ENCODE peak calls at places on chromosomes 13 and 19, in six cellular contexts. One of them, this sample, is unnamed.

GRCh38 chr13:76853481-76853880 is 32.7 kb downstream of the KCTD12 start:
- DNase-seq in foreskin keratinocyte: peak; percentile 37
- DNase-seq in foreskin fibroblast: no peak
- DNase-seq in upper lobe of left lung: no peak
- DNase-seq in neural crest cell: no peak
- DNase-seq in cardiac muscle cell: no peak
- DNase-seq in this sample: peak; percentile 27

GRCh38 chr19:588758-589692 is 656 bp upstream of the HCN2 start:
- DNase-seq in foreskin keratinocyte: no peak
- DNase-seq in foreskin fibroblast: no peak
- DNase-seq in upper lobe of left lung: no peak
- DNase-seq in neural crest cell: no peak
- DNase-seq in cardiac muscle cell: peak; percentile 54
- DNase-seq in this sample: no peak

GRCh38 chr13:21613791-21614190 is 9.8 kb upstream of the MICU2 start:
- DNase-seq in foreskin keratinocyte: no peak
- DNase-seq in foreskin fibroblast: no peak
- DNase-seq in upper lobe of left lung: no peak
- DNase-seq in neural crest cell: no peak
- DNase-seq in cardiac muscle cell: no peak
- DNase-seq in this sample: no peak

GRCh38 chr13:24625870-24626419 is 54.3 kb upstream of the ATP12A start:
- DNase-seq in foreskin keratinocyte: no peak
- DNase-seq in foreskin fibroblast: no peak
- DNase-seq in upper lobe of left lung: no peak
- DNase-seq in neural crest cell: no peak
- DNase-seq in cardiac muscle cell: no peak
- DNase-seq in this sample: no peak

GRCh38 chr13:99854376-99854775 is 117.2 kb downstream of the ZIC5 start:
- DNase-seq in foreskin keratinocyte: no peak
- DNase-seq in foreskin fibroblast: no peak
- DNase-seq in upper lobe of left lung: no peak
- DNase-seq in neural crest cell: no peak
- DNase-seq in cardiac muscle cell: no peak
- DNase-seq in this sample: no peak

GRCh38 chr13:47794963-47795362 is 206.1 kb downstream of the SUCLA2 start:
- DNase-seq in foreskin keratinocyte: no peak
- DNase-seq in foreskin fibroblast: no peak
- DNase-seq in upper lobe of left lung: no peak
- DNase-seq in neural crest cell: no peak
- DNase-seq in cardiac muscle cell: no peak
- DNase-seq in this sample: no peak

GRCh38 chr19:307111-307531 is 15.9 kb upstream of the PLPP2 start:
- DNase-seq in foreskin keratinocyte: no peak
- DNase-seq in foreskin fibroblast: no peak
- DNase-seq in upper lobe of left lung: no peak
- DNase-seq in neural crest cell: no peak
- DNase-seq in cardiac muscle cell: no peak
- DNase-seq in this sample: no peak

GRCh38 chr13:48156466-48156865 is 61.6 kb upstream of the MED4 start:
- DNase-seq in foreskin keratinocyte: no peak
- DNase-seq in foreskin fibroblast: no peak
- DNase-seq in upper lobe of left lung: peak; percentile 45
- DNase-seq in neural crest cell: peak; percentile 1
- DNase-seq in cardiac muscle cell: no peak
- DNase-seq in this sample: peak; percentile 79

GRCh38 chr13:106567421-106568224 is at the start of gene ARGLU1:
- DNase-seq in foreskin keratinocyte: peak; percentile 54
- DNase-seq in foreskin fibroblast: peak; percentile 90
- DNase-seq in upper lobe of left lung: peak; percentile 92
- DNase-seq in neural crest cell: peak; percentile 97
- DNase-seq in cardiac muscle cell: peak; percentile 95
- DNase-seq in this sample: peak; percentile 93

GRCh38 chr13:108915634-108916497 is 286.5 kb downstream of the MYO16 start:
- DNase-seq in foreskin keratinocyte: peak; percentile 63
- DNase-seq in foreskin fibroblast: peak; percentile 74
- DNase-seq in upper lobe of left lung: peak; percentile 94
- DNase-seq in neural crest cell: peak; percentile 12
- DNase-seq in cardiac muscle cell: peak; percentile 38
- DNase-seq in this sample: peak; percentile 96

GRCh38 chr13:45162821-45163220 is 38.0 kb downstream of the KCTD4 start:
- DNase-seq in foreskin keratinocyte: peak; percentile 72
- DNase-seq in foreskin fibroblast: peak; percentile 78
- DNase-seq in upper lobe of left lung: no peak
- DNase-seq in neural crest cell: no peak
- DNase-seq in cardiac muscle cell: no peak
- DNase-seq in this sample: peak; percentile 88

GRCh38 chr19:3653865-3654513 is 27.4 kb upstream of the CACTIN start:
- DNase-seq in foreskin keratinocyte: no peak
- DNase-seq in foreskin fibroblast: no peak
- DNase-seq in upper lobe of left lung: no peak
- DNase-seq in neural crest cell: no peak
- DNase-seq in cardiac muscle cell: no peak
- DNase-seq in this sample: no peak

GRCh38 chr13:25330541-25330940 is 29.1 kb downstream of the NUP58 start:
- DNase-seq in foreskin keratinocyte: no peak
- DNase-seq in foreskin fibroblast: no peak
- DNase-seq in upper lobe of left lung: no peak
- DNase-seq in neural crest cell: no peak
- DNase-seq in cardiac muscle cell: no peak
- DNase-seq in this sample: peak; percentile 17

GRCh38 chr19:10882108-10882457 is 10.7 kb downstream of the CARM1 start:
- DNase-seq in foreskin keratinocyte: no peak
- DNase-seq in foreskin fibroblast: no peak
- DNase-seq in upper lobe of left lung: no peak
- DNase-seq in neural crest cell: no peak
- DNase-seq in cardiac muscle cell: peak; percentile 42
- DNase-seq in this sample: no peak

GRCh38 chr19:38693380-38694223 is 46.2 kb downstream of the ACTN4 start:
- DNase-seq in foreskin keratinocyte: peak; percentile 95
- DNase-seq in foreskin fibroblast: peak; percentile 88
- DNase-seq in upper lobe of left lung: peak; percentile 50
- DNase-seq in neural crest cell: peak; percentile 47
- DNase-seq in cardiac muscle cell: no peak
- DNase-seq in this sample: peak; percentile 75

GRCh38 chr13:24834902-24835510 is 71.0 kb downstream of the RNF17 start:
- DNase-seq in foreskin keratinocyte: no peak
- DNase-seq in foreskin fibroblast: no peak
- DNase-seq in upper lobe of left lung: no peak
- DNase-seq in neural crest cell: no peak
- DNase-seq in cardiac muscle cell: no peak
- DNase-seq in this sample: no peak

GRCh38 chr19:38213911-38214625 is 10.0 kb downstream of the DPF1 start:
- DNase-seq in foreskin keratinocyte: no peak
- DNase-seq in foreskin fibroblast: peak; percentile 19
- DNase-seq in upper lobe of left lung: no peak
- DNase-seq in neural crest cell: no peak
- DNase-seq in cardiac muscle cell: no peak
- DNase-seq in this sample: peak; percentile 36

GRCh38 chr13:32023698-32024097 is 7.9 kb upstream of the FRY start:
- DNase-seq in foreskin keratinocyte: no peak
- DNase-seq in foreskin fibroblast: no peak
- DNase-seq in upper lobe of left lung: no peak
- DNase-seq in neural crest cell: no peak
- DNase-seq in cardiac muscle cell: no peak
- DNase-seq in this sample: no peak

GRCh38 chr13:32024750-32025149 is 6.8 kb upstream of the FRY start:
- DNase-seq in foreskin keratinocyte: no peak
- DNase-seq in foreskin fibroblast: no peak
- DNase-seq in upper lobe of left lung: no peak
- DNase-seq in neural crest cell: no peak
- DNase-seq in cardiac muscle cell: no peak
- DNase-seq in this sample: no peak

GRCh38 chr13:32022292-32022691 is 9.3 kb upstream of the FRY start:
- DNase-seq in foreskin keratinocyte: no peak
- DNase-seq in foreskin fibroblast: no peak
- DNase-seq in upper lobe of left lung: no peak
- DNase-seq in neural crest cell: no peak
- DNase-seq in cardiac muscle cell: peak; percentile 35
- DNase-seq in this sample: no peak

GRCh38 chr13:32021785-32022184 is 9.8 kb upstream of the FRY start:
- DNase-seq in foreskin keratinocyte: no peak
- DNase-seq in foreskin fibroblast: no peak
- DNase-seq in upper lobe of left lung: no peak
- DNase-seq in neural crest cell: no peak
- DNase-seq in cardiac muscle cell: no peak
- DNase-seq in this sample: no peak

DNA sequence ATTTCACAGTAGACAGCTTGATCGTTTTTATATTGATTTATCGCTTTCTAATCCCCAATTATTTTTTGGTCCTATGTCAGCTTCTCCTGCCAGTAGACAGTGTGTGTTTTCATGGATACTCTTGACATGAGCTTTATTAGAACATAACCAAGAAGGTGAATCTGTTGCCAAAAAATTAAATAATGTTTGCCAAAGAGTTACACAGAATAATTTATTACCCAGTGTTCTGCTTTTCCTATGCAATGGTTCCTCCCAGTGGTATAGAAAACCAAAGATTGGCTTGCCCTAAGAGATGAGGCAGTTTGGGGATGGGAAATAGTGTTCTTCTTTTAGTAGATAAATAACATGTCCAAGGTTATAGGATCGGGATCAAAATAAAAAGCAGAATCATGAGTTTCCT is 8.5 kb upstream of the FRY start:
- DNase-seq in foreskin keratinocyte: no peak
- DNase-seq in foreskin fibroblast: no peak
- DNase-seq in upper lobe of left lung: no peak
- DNase-seq in neural crest cell: no peak
- DNase-seq in cardiac muscle cell: no peak
- DNase-seq in this sample: no peak
- TF ChIP-seq CTCF in foreskin keratinocyte: peak; percentile 13
- TF ChIP-seq CTCF in foreskin fibroblast: no peak
- TF ChIP-seq CTCF in upper lobe of left lung: no peak
- TF ChIP-seq CTCF in neural crest cell: no peak
- TF ChIP-seq CTCF in cardiac muscle cell: no peak
- TF ChIP-seq CTCF in this sample: no peak

GRCh38 chr13:112066624-112067004 is 335 bp upstream of the SOX1 start:
- DNase-seq in foreskin keratinocyte: no peak
- DNase-seq in foreskin fibroblast: peak; percentile 35
- DNase-seq in upper lobe of left lung: no peak
- DNase-seq in neural crest cell: peak; percentile 89
- DNase-seq in cardiac muscle cell: peak; percentile 80
- DNase-seq in this sample: peak; percentile 17

GRCh38 chr13:112064222-112064621 is 2.7 kb upstream of the SOX1 start:
- DNase-seq in foreskin keratinocyte: no peak
- DNase-seq in foreskin fibroblast: no peak
- DNase-seq in upper lobe of left lung: no peak
- DNase-seq in neural crest cell: no peak
- DNase-seq in cardiac muscle cell: no peak
- DNase-seq in this sample: no peak

GRCh38 chr13:112067121-112067741 is at the start of gene SOX1:
- DNase-seq in foreskin keratinocyte: no peak
- DNase-seq in foreskin fibroblast: no peak
- DNase-seq in upper lobe of left lung: no peak
- DNase-seq in neural crest cell: no peak
- DNase-seq in cardiac muscle cell: peak; percentile 43
- DNase-seq in this sample: no peak

GRCh38 chr13:112065521-112065866 is 1.5 kb upstream of the SOX1 start:
- DNase-seq in foreskin keratinocyte: no peak
- DNase-seq in foreskin fibroblast: no peak
- DNase-seq in upper lobe of left lung: no peak
- DNase-seq in neural crest cell: no peak
- DNase-seq in cardiac muscle cell: no peak
- DNase-seq in this sample: no peak

GRCh38 chr13:112065867-112066623 is 904 bp upstream of the SOX1 start:
- DNase-seq in foreskin keratinocyte: no peak
- DNase-seq in foreskin fibroblast: no peak
- DNase-seq in upper lobe of left lung: no peak
- DNase-seq in neural crest cell: no peak
- DNase-seq in cardiac muscle cell: no peak
- DNase-seq in this sample: no peak
- TF ChIP-seq CTCF in foreskin keratinocyte: no peak
- TF ChIP-seq CTCF in foreskin fibroblast: no peak
- TF ChIP-seq CTCF in upper lobe of left lung: no peak
- TF ChIP-seq CTCF in neural crest cell: peak; percentile 60
- TF ChIP-seq CTCF in cardiac muscle cell: no peak
- TF ChIP-seq CTCF in this sample: no peak

DNA sequence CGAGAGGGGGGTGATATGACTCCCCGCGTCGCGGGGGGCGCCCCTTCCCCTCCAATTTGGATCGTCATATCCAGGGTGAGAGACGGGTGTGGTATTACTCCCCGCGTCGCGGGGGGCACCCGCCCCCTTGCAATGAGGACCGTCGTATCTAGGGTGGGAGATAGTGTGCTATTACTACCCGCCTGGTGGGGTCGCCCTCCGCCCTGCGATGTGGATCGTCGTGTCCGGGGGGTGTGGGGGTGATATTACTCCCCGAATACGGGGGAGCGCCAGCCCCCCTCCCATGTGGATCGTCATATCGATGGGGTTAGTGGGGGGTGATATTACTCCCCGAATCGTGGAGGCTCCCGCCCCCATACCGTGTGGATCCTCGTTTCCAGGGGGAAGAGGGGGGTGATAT is 29.2 kb upstream of the RGCC start:
- DNase-seq in foreskin keratinocyte: no peak
- DNase-seq in foreskin fibroblast: no peak
- DNase-seq in upper lobe of left lung: no peak
- DNase-seq in neural crest cell: no peak
- DNase-seq in cardiac muscle cell: no peak
- DNase-seq in this sample: no peak
- TF ChIP-seq CTCF in foreskin keratinocyte: peak; percentile 37
- TF ChIP-seq CTCF in foreskin fibroblast: no peak
- TF ChIP-seq CTCF in upper lobe of left lung: peak; percentile 47
- TF ChIP-seq CTCF in neural crest cell: peak; percentile 29
- TF ChIP-seq CTCF in cardiac muscle cell: peak; percentile 28
- TF ChIP-seq CTCF in this sample: peak; percentile 10

GRCh38 chr19:5536337-5536894 is 31.3 kb downstream of the TINCR start:
- DNase-seq in foreskin keratinocyte: no peak
- DNase-seq in foreskin fibroblast: peak; percentile 14
- DNase-seq in upper lobe of left lung: peak; percentile 41
- DNase-seq in neural crest cell: peak; percentile 57
- DNase-seq in cardiac muscle cell: peak; percentile 97
- DNase-seq in this sample: peak; percentile 56

GRCh38 chr19:5533257-5533656 is 34.5 kb downstream of the TINCR start:
- DNase-seq in foreskin keratinocyte: no peak
- DNase-seq in foreskin fibroblast: no peak
- DNase-seq in upper lobe of left lung: no peak
- DNase-seq in neural crest cell: no peak
- DNase-seq in cardiac muscle cell: no peak
- DNase-seq in this sample: no peak

GRCh38 chr19:5537870-5538269 is 29.9 kb downstream of the TINCR start:
- DNase-seq in foreskin keratinocyte: no peak
- DNase-seq in foreskin fibroblast: no peak
- DNase-seq in upper lobe of left lung: no peak
- DNase-seq in neural crest cell: no peak
- DNase-seq in cardiac muscle cell: no peak
- DNase-seq in this sample: no peak

GRCh38 chr19:5530701-5531100 is 37.1 kb downstream of the TINCR start:
- DNase-seq in foreskin keratinocyte: no peak
- DNase-seq in foreskin fibroblast: no peak
- DNase-seq in upper lobe of left lung: no peak
- DNase-seq in neural crest cell: no peak
- DNase-seq in cardiac muscle cell: no peak
- DNase-seq in this sample: no peak

GRCh38 chr19:5534787-5535586 is 32.8 kb downstream of the TINCR start:
- DNase-seq in foreskin keratinocyte: no peak
- DNase-seq in foreskin fibroblast: no peak
- DNase-seq in upper lobe of left lung: no peak
- DNase-seq in neural crest cell: peak; percentile 52
- DNase-seq in cardiac muscle cell: no peak
- DNase-seq in this sample: peak; percentile 28
- TF ChIP-seq CTCF in foreskin keratinocyte: peak; percentile 65
- TF ChIP-seq CTCF in foreskin fibroblast: peak; percentile 34
- TF ChIP-seq CTCF in upper lobe of left lung: no peak
- TF ChIP-seq CTCF in neural crest cell: peak; percentile 68
- TF ChIP-seq CTCF in cardiac muscle cell: peak; percentile 43
- TF ChIP-seq CTCF in this sample: peak; percentile 68

GRCh38 chr13:36817996-36818395 is 1.0 kb upstream of the RFXAP start:
- DNase-seq in foreskin keratinocyte: no peak
- DNase-seq in foreskin fibroblast: no peak
- DNase-seq in upper lobe of left lung: no peak
- DNase-seq in neural crest cell: no peak
- DNase-seq in cardiac muscle cell: no peak
- DNase-seq in this sample: no peak
- TF ChIP-seq CTCF in foreskin keratinocyte: no peak
- TF ChIP-seq CTCF in foreskin fibroblast: no peak
- TF ChIP-seq CTCF in upper lobe of left lung: no peak
- TF ChIP-seq CTCF in neural crest cell: no peak
- TF ChIP-seq CTCF in cardiac muscle cell: no peak
- TF ChIP-seq CTCF in this sample: no peak

This sample was measured in epithelial cell of esophagus.